ENCODE peak calls at places on chromosomes 3 and 15, in four cellular contexts. N is NCI-H1417, O is RPMI7951, W is Ammon's horn. C is an unnamed sample.

GRCh38 chr3:139364549-139364948 is 20.7 kb downstream of the MRPS22 start:
- DNase-seq in O (no peak), N (no peak), W (no peak), C (no peak)

GRCh38 chr3:30475038-30475808 is 131.2 kb upstream of the TGFBR2 start:
- DNase-seq in W (no peak), O (no peak), N (no peak), C (no peak)

GRCh38 chr3:140391041-140391440 is 286.8 kb upstream of the TRIM42 start:
- DNase-seq in W (no peak), O (no peak), N (no peak), C (no peak)

GRCh38 chr3:117523407-117523806 is 813.8 kb downstream of the TUSC7 start:
- DNase-seq in W (no peak), O (no peak), N (no peak), C (no peak)

GRCh38 chr15:81197688-81198281 is 1.1 kb downstream of the IL16 start:
- DNase-seq in O (no peak), W (no peak), N (no peak), C (no peak)

GRCh38 chr3:42732829-42733459 is 30.3 kb upstream of the HHATL start:
- DNase-seq in N (no peak), W (no peak), O (no peak), C (no peak)

GRCh38 chr3:18428036-18428435 is 2.9 kb upstream of the SATB1 start:
- DNase-seq in W (no peak), N (no peak), O (no peak), C (no peak)

GRCh38 chr3:108983051-108983450 is 29.4 kb upstream of the GUCA1C start:
- DNase-seq in O (no peak), N (no peak), W (no peak), C (no peak)

GRCh38 chr3:141257971-141258370 is 26.3 kb downstream of the PXYLP1 start:
- DNase-seq in N (no peak), W (no peak), O (no peak), C (no peak)

GRCh38 chr3:122146466-122146865 is 37.0 kb upstream of the CASR start:
- DNase-seq in W (no peak), N (no peak), O (peak; percentile 5), C (no peak)

GRCh38 chr15:55407631-55407948 is 569 bp downstream of the CCPG1 start:
- DNase-seq in N (no peak), O (no peak), W (no peak), C (no peak)